ENCODE peak calls at places on chromosomes 2 and 18, in nine cellular contexts. J, L, Z, G, V, M, U, K and T are unnamed samples.

GRCh38 chr18:53861185-53861584 is 363.3 kb downstream of the MBD2 start:
- DNase-seq in J (no peak), L (no peak), Z (no peak), G (no peak), V (no peak), M (no peak), U (no peak), K (no peak), T (no peak)

GRCh38 chr2:217934321-217935131 is 68.3 kb downstream of the TNS1 start:
- DNase-seq in J (peak; percentile 49), L (peak; percentile 97), Z (peak; percentile 75), G (no peak), V (peak; percentile 49), M (no peak), U (peak; percentile 48), K (peak; percentile 75), T (peak; percentile 26)

GRCh38 chr2:176137883-176138282 is 8.4 kb downstream of the HOXD8 start:
- DNase-seq in J (no peak), L (no peak), Z (no peak), G (no peak), V (no peak), M (no peak), U (no peak), K (no peak), T (no peak)

GRCh38 chr2:47313141-47313691 is 89.7 kb upstream of the MSH2 start:
- DNase-seq in J (no peak), L (peak; percentile 47), Z (no peak), G (no peak), V (no peak), M (no peak), U (no peak), K (peak; percentile 46), T (no peak)

GRCh38 chr2:58710795-58711279 is 469.7 kb upstream of the FANCL start:
- DNase-seq in J (no peak), L (no peak), Z (no peak), G (no peak), V (no peak), M (no peak), U (no peak), K (no peak), T (no peak)

GRCh38 chr2:119549236-119549635 is 5.0 kb downstream of the CFAP221 start:
- DNase-seq in J (no peak), L (no peak), Z (no peak), G (no peak), V (no peak), M (no peak), U (no peak), K (peak; percentile 16), T (no peak)

GRCh38 chr2:136495636-136496035 is 269.7 kb upstream of the THSD7B start:
- DNase-seq in J (no peak), L (no peak), Z (no peak), G (no peak), V (no peak), M (no peak), U (no peak), K (no peak), T (no peak)

GRCh38 chr2:96329416-96329815 is 4.3 kb downstream of the ITPRIPL1 start:
- DNase-seq in J (no peak), L (peak; percentile 65), Z (peak; percentile 82), G (no peak), V (no peak), M (no peak), U (no peak), K (peak; percentile 74), T (no peak)

GRCh38 chr18:42141439-42141838 is 186.4 kb downstream of the PIK3C3 start:
- DNase-seq in J (no peak), L (peak; percentile 34), Z (peak; percentile 1), G (no peak), V (no peak), M (no peak), U (no peak), K (peak; percentile 12), T (no peak)

GRCh38 chr2:11411768-11412448 is 54.1 kb downstream of the E2F6 start:
- DNase-seq in J (no peak), L (peak; percentile 47), Z (no peak), G (no peak), V (no peak), M (no peak), U (no peak), K (peak; percentile 71), T (peak; percentile 22)

GRCh38 chr2:3689998-3690748 is 13.2 kb upstream of the DCDC2C start:
- DNase-seq in J (no peak), L (no peak), Z (no peak), G (no peak), V (no peak), M (no peak), U (no peak), K (no peak), T (no peak)

GRCh38 chr2:230717595-230717994 is 5.0 kb downstream of the CAB39 start:
- DNase-seq in J (no peak), L (no peak), Z (no peak), G (no peak), V (no peak), M (no peak), U (no peak), K (peak; percentile 38), T (no peak)

GRCh38 chr18:79404567-79404910 is 8.8 kb downstream of the NFATC1 start:
- DNase-seq in J (no peak), L (no peak), Z (no peak), G (no peak), V (no peak), M (peak; percentile 83), U (no peak), K (no peak), T (no peak)

GRCh38 chr2:70706026-70706795 is 61.8 kb downstream of the ADD2 start:
- DNase-seq in J (no peak), L (no peak), Z (no peak), G (no peak), V (no peak), M (no peak), U (no peak), K (no peak), T (no peak)

GRCh38 chr18:10453885-10454772 is at the start of gene APCDD1:
- DNase-seq in J (peak; percentile 59), L (no peak), Z (no peak), G (no peak), V (no peak), M (no peak), U (no peak), K (no peak), T (peak; percentile 78)

GRCh38 chr2:104733544-104733943 is 120.4 kb upstream of the POU3F3 start:
- DNase-seq in J (no peak), L (no peak), Z (no peak), G (no peak), V (no peak), M (no peak), U (no peak), K (peak; percentile 14), T (no peak)

GRCh38 chr2:121239471-121239870 is 45.5 kb downstream of the TFCP2L1 start:
- DNase-seq in J (no peak), L (no peak), Z (no peak), G (no peak), V (no peak), M (no peak), U (no peak), K (no peak), T (no peak)

GRCh38 chr18:31230495-31230894 is 67.8 kb upstream of the DSC1 start:
- DNase-seq in J (no peak), L (peak; percentile 93), Z (no peak), G (no peak), V (no peak), M (no peak), U (no peak), K (peak; percentile 52), T (no peak)

GRCh38 chr18:3213231-3214059 is 6.3 kb downstream of the MYOM1 start:
- DNase-seq in J (no peak), L (peak; percentile 15), Z (peak; percentile 30), G (no peak), V (no peak), M (no peak), U (no peak), K (peak; percentile 33), T (no peak)

GRCh38 chr2:205692095-205692494 is 9.8 kb downstream of the NRP2 start:
- DNase-seq in J (no peak), L (peak; percentile 72), Z (no peak), G (no peak), V (no peak), M (no peak), U (no peak), K (peak; percentile 62), T (no peak)

GRCh38 chr2:44560352-44560751 is 198.6 kb downstream of the CAMKMT start:
- DNase-seq in J (no peak), L (no peak), Z (peak; percentile 14), G (peak; percentile 15), V (no peak), M (no peak), U (no peak), K (peak; percentile 11), T (no peak)

GRCh38 chr2:74707837-74708236 is 53.8 kb downstream of the SEMA4F start:
- DNase-seq in J (no peak), L (no peak), Z (no peak), G (no peak), V (no peak), M (no peak), U (no peak), K (no peak), T (no peak)

GRCh38 chr2:121197369-121198091 is 87.5 kb downstream of the TFCP2L1 start:
- DNase-seq in J (peak; percentile 70), L (peak; percentile 66), Z (peak; percentile 17), G (no peak), V (peak; percentile 35), M (peak; percentile 80), U (no peak), K (peak; percentile 74), T (peak; percentile 73)

GRCh38 chr2:128316777-128317185 is 1.9 kb downstream of the HS6ST1 start:
- DNase-seq in J (no peak), L (no peak), Z (no peak), G (no peak), V (no peak), M (peak; percentile 52), U (no peak), K (no peak), T (no peak)

GRCh38 chr2:203636896-203637818 is 69.3 kb upstream of the CD28 start:
- DNase-seq in J (no peak), L (peak; percentile 28), Z (peak; percentile 19), G (no peak), V (no peak), M (no peak), U (peak; percentile 35), K (peak; percentile 48), T (no peak)

GRCh38 chr2:16546128-16546754 is 119.4 kb downstream of the CYRIA start:
- DNase-seq in J (no peak), L (peak; percentile 36), Z (peak; percentile 27), G (no peak), V (no peak), M (no peak), U (peak; percentile 48), K (peak; percentile 64), T (no peak)

GRCh38 chr2:25332571-25332970 is 9.2 kb downstream of the DNMT3A start:
- DNase-seq in J (no peak), L (no peak), Z (no peak), G (no peak), V (no peak), M (no peak), U (no peak), K (no peak), T (peak; percentile 31)

GRCh38 chr18:35661483-35662146 is 80.1 kb downstream of the GALNT1 start:
- DNase-seq in J (no peak), L (no peak), Z (no peak), G (no peak), V (no peak), M (no peak), U (no peak), K (no peak), T (no peak)

GRCh38 chr2:24438106-24438505 is 52.9 kb upstream of the NCOA1 start:
- DNase-seq in J (no peak), L (no peak), Z (no peak), G (no peak), V (no peak), M (no peak), U (no peak), K (peak; percentile 61), T (no peak)

GRCh38 chr2:240962371-240963064 is 35.9 kb upstream of the SNED1 start:
- DNase-seq in J (no peak), L (no peak), Z (no peak), G (no peak), V (no peak), M (peak; percentile 84), U (no peak), K (peak; percentile 83), T (no peak)

GRCh38 chr2:55761024-55761423 is 67.4 kb upstream of the PNPT1 start:
- DNase-seq in J (no peak), L (no peak), Z (no peak), G (no peak), V (no peak), M (no peak), U (no peak), K (peak; percentile 41), T (no peak)